ENCODE peak calls at places on chromosomes 13 and 19, in four cellular contexts. Y, O, I and X are unnamed samples.

GRCh38 chr13:33207616-33207964 is 78.0 kb downstream of the STARD13 start:
- DNase-seq in O (peak), Y (no peak), I (no peak), X (no peak)

GRCh38 chr13:33109801-33110200 is 93.6 kb downstream of the KL start:
- DNase-seq in I (peak), Y (no peak), O (no peak), X (no peak)

GRCh38 chr19:35478794-35479193 is 11.5 kb downstream of the KRTDAP start:
- DNase-seq in I (no peak), O (no peak), Y (no peak), X (no peak)

GRCh38 chr13:49112782-49113525 is 107.2 kb upstream of the MLNR start:
- DNase-seq in Y (no peak), O (no peak), I (peak), X (no peak)

GRCh38 chr19:38993271-38993670 is 17.7 kb upstream of the FBXO17 start:
- DNase-seq in I (no peak), Y (no peak), O (no peak), X (no peak)

GRCh38 chr13:33089311-33089710 is 73.1 kb downstream of the KL start:
- DNase-seq in Y (no peak), I (no peak), O (no peak), X (no peak)

GRCh38 chr13:71459708-71460107 is 407.3 kb downstream of the DACH1 start:
- DNase-seq in Y (no peak), O (no peak), I (no peak), X (no peak)

GRCh38 chr19:6076675-6077463 is 33.4 kb downstream of the RFX2 start:
- DNase-seq in O (no peak), I (no peak), Y (no peak), X (no peak)

GRCh38 chr19:57302020-57302465 is 18.2 kb upstream of the ZNF543 start:
- DNase-seq in I (no peak), O (no peak), Y (no peak), X (no peak)

GRCh38 chr13:55963934-55964333 is 1176.8 kb upstream of the PRR20A start:
- DNase-seq in I (no peak), Y (no peak), O (no peak), X (no peak)

GRCh38 chr19:32223595-32224370 is 121.6 kb upstream of the ZNF507 start:
- DNase-seq in I (no peak), O (no peak), Y (no peak), X (no peak)

GRCh38 chr19:38557205-38557799 is 60.5 kb downstream of the MAP4K1 start:
- DNase-seq in Y (peak), O (no peak), I (peak), X (no peak)

GRCh38 chr19:53659292-53659691 is 27.5 kb downstream of the DPRX start:
- DNase-seq in O (peak), I (peak), Y (no peak), X (peak)

GRCh38 chr13:86445584-86446140 is 646.4 kb upstream of the SLITRK6 start:
- DNase-seq in Y (no peak), O (no peak), I (no peak), X (no peak)

GRCh38 chr19:50896591-50897190 is 14.5 kb downstream of the KLK4 start:
- DNase-seq in O (peak), Y (peak), I (peak), X (no peak)

GRCh38 chr19:7506385-7507328 is 9.2 kb upstream of the ZNF358 start:
- DNase-seq in Y (no peak), O (peak), I (peak), X (peak)

GRCh38 chr19:34096020-34096915 is 76.0 kb upstream of the LSM14A start:
- DNase-seq in I (peak), Y (no peak), O (peak), X (peak)

GRCh38 chr19:3479177-3479818 is 1.0 kb downstream of the SMIM24 start:
- DNase-seq in Y (no peak), O (no peak), I (peak), X (peak)

GRCh38 chr19:35673121-35673804 is 6.9 kb downstream of the UPK1A start:
- DNase-seq in I (peak), O (peak), Y (no peak), X (peak)

GRCh38 chr13:29159871-29160270 is 339.7 kb downstream of the MTUS2 start:
- DNase-seq in O (no peak), I (no peak), Y (no peak), X (no peak)

GRCh38 chr19:33622505-33622808 is 704 bp downstream of the CHST8 start:
- DNase-seq in Y (no peak), O (no peak), I (no peak), X (peak)

GRCh38 chr19:2192862-2193261 is 29.1 kb downstream of the DOT1L start:
- DNase-seq in Y (no peak), I (no peak), O (no peak), X (no peak)

GRCh38 chr19:2193807-2194206 is 30.1 kb downstream of the DOT1L start:
- DNase-seq in O (no peak), I (no peak), Y (no peak), X (no peak)

GRCh38 chr19:2189880-2190279 is 26.1 kb downstream of the DOT1L start:
- DNase-seq in Y (no peak), I (no peak), O (no peak), X (no peak)

GRCh38 chr19:2190848-2191455 is 27.2 kb downstream of the DOT1L start:
- DNase-seq in I (no peak), Y (no peak), O (no peak), X (no peak)

DNA sequence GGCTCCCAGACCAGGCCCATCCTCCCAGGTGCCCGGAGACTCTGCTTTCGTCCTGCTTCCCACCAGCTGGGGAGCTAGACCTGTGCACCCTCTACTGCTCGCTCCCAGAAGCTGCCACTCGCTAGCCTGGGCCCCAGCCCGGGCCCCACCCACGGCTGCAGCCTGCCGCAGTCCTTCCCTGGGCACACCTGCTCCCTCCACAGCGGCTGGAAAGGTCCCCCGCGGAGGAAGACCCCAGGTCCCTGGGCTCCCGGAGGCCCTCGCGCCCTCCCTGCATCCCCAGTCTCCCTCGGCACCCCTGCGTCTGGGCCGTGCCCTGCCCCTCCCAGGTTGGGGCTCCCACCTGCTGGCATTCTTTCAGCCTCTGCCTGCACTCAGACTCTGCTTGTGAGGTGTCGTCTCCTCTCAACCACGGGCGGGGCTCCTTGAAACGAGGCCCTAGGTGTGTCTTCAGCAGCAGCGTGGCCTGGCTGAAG is 27.8 kb downstream of the DOT1L start:
- DNase-seq in O (no peak), I (no peak), Y (no peak), X (no peak)
- TF ChIP-seq BHLHE40 in O (no peak), I (no peak), Y (no peak), X (no peak)

GRCh38 chr19:15317392-15318011 is 14.8 kb downstream of the BRD4 start:
- DNase-seq in I (no peak), Y (no peak), O (peak), X (no peak)

GRCh38 chr19:15321739-15322138 is 10.6 kb downstream of the BRD4 start:
- DNase-seq in I (no peak), Y (no peak), O (no peak), X (no peak)

GRCh38 chr19:15323496-15324235 is 8.7 kb downstream of the BRD4 start:
- DNase-seq in Y (no peak), O (peak), I (peak), X (no peak)

GRCh38 chr19:15318241-15318691 is 14.1 kb downstream of the BRD4 start:
- DNase-seq in O (no peak), I (no peak), Y (peak), X (no peak)

GRCh38 chr19:15320118-15320517 is 12.2 kb downstream of the BRD4 start:
- DNase-seq in O (no peak), Y (no peak), I (no peak), X (no peak)
- TF ChIP-seq SP1 in O (no peak), Y (no peak), I (no peak), X (no peak)

DNA sequence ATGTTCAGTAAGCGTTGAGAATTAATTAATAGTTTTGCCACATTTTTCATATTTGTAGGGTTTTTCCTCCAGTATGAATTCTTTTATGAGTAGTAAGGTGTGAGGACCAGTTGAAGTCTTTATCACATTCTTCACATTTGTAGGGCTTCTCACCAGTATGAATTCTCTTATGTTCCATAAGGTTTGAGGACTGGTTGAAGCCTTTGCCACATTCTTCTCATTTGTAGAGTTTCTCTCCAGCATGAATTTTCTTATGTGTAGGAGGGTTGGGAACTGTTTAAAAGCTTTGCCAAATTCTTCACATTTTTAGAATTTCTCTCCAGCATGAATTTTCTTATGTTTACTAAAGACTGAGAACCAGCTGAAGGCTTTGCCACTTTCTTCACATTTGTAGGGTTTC is 40.3 kb downstream of the ZNF208 start:
- DNase-seq in Y (no peak), I (no peak), O (no peak), X (no peak)
- TF ChIP-seq FOXM1 in Y (no peak), I (no peak), O (no peak), X (no peak)

GRCh38 chr13:109815651-109816050 is 29.3 kb upstream of the IRS2 start:
- DNase-seq in Y (no peak), I (no peak), O (no peak), X (no peak)
- TF ChIP-seq BHLHE40 in Y (no peak), I (no peak), O (no peak), X (no peak)

GRCh38 chr19:10884273-10884672 is 12.9 kb downstream of the CARM1 start:
- DNase-seq in I (peak), O (no peak), Y (no peak), X (no peak)
- TF ChIP-seq SP1 in I (no peak), O (no peak), Y (no peak), X (no peak)

GRCh38 chr13:36371185-36371584 is 25.0 kb upstream of the SPART start:
- DNase-seq in I (no peak), Y (no peak), O (no peak), X (no peak)
- TF ChIP-seq FOXM1 in I (no peak), Y (no peak), O (no peak), X (no peak)